ENCODE peak calls at places on chromosomes 5 and 9, in nine cellular contexts. O is NCI-H510A; Y is AG04450; A is fibroblast of the conjunctiva; F is glomerular endothelial cell; S is tibial artery; J is AG09309; P is NCI-H1436 treated with DMSO at 0.1 percent for 48 hours; M is CD4-positive, CD25-positive, alpha-beta regulatory T cell. R is an unnamed sample.

GRCh38 chr5:89190515-89191265 is 307.7 kb upstream of the MEF2C start:
- DNase-seq in O (no peak), Y (no peak), A (no peak), F (no peak), S (no peak), J (no peak), P (no peak), M (no peak), R (no peak)

GRCh38 chr9:89477811-89478583 is 19.9 kb downstream of the SEMA4D start:
- DNase-seq in O (no peak), Y (no peak), A (no peak), F (peak; percentile 65), S (no peak), J (no peak), P (no peak), M (peak; percentile 34), R (no peak)

GRCh38 chr5:151581841-151582583 is 9.1 kb downstream of the FAT2 start:
- DNase-seq in O (no peak), Y (no peak), A (no peak), F (no peak), S (no peak), J (no peak), P (no peak), M (no peak), R (no peak)

GRCh38 chr5:67902497-67902830 is 313.1 kb upstream of the PIK3R1 start:
- DNase-seq in O (no peak), Y (no peak), A (no peak), F (no peak), S (no peak), J (no peak), P (no peak), M (no peak), R (no peak)

GRCh38 chr5:139752506-139753350 is 42.9 kb upstream of the PSD2 start:
- DNase-seq in O (no peak), Y (no peak), A (no peak), F (no peak), S (no peak), J (no peak), P (no peak), M (no peak), R (no peak)

GRCh38 chr5:122738088-122738487 is 36.8 kb upstream of the SNX2 start:
- DNase-seq in O (no peak), Y (no peak), A (no peak), F (no peak), S (no peak), J (no peak), P (no peak), M (no peak), R (no peak)

GRCh38 chr5:142225141-142225540 is 99.7 kb downstream of the SPRY4 start:
- DNase-seq in O (no peak), Y (no peak), A (no peak), F (no peak), S (no peak), J (no peak), P (no peak), M (no peak), R (no peak)

GRCh38 chr9:112925058-112925641 is 34.5 kb upstream of the SLC46A2 start:
- DNase-seq in O (peak; percentile 6), Y (no peak), A (peak; percentile 9), F (no peak), S (no peak), J (no peak), P (no peak), M (no peak), R (peak; percentile 21)

GRCh38 chr5:53167836-53168235 is 58.3 kb upstream of the MOCS2 start:
- DNase-seq in O (no peak), Y (no peak), A (no peak), F (no peak), S (peak; percentile 87), J (peak; percentile 17), P (no peak), M (no peak), R (no peak)

GRCh38 chr9:131543141-131543540 is 2.2 kb upstream of the PRRT1B start:
- DNase-seq in O (no peak), Y (no peak), A (no peak), F (no peak), S (no peak), J (no peak), P (no peak), M (no peak), R (no peak)

GRCh38 chr9:19701991-19702390 is 86.8 kb downstream of the SLC24A2 start:
- DNase-seq in O (no peak), Y (no peak), A (no peak), F (no peak), S (no peak), J (no peak), P (no peak), M (no peak), R (no peak)

GRCh38 chr5:81854915-81855314 is 104.0 kb upstream of the SSBP2 start:
- DNase-seq in O (no peak), Y (no peak), A (no peak), F (no peak), S (no peak), J (no peak), P (no peak), M (no peak), R (no peak)

GRCh38 chr9:14251146-14252071 is 62.5 kb downstream of the NFIB start:
- DNase-seq in O (peak; percentile 71), Y (peak; percentile 39), A (peak; percentile 77), F (no peak), S (peak; percentile 76), J (no peak), P (no peak), M (no peak), R (peak; percentile 6)

GRCh38 chr5:10400834-10401233 is 40.8 kb upstream of the ROPN1L start:
- DNase-seq in O (no peak), Y (no peak), A (peak; percentile 42), F (no peak), S (peak; percentile 30), J (peak; percentile 56), P (no peak), M (no peak), R (no peak)

GRCh38 chr5:150107909-150108447 is 21.6 kb upstream of the CSF1R start:
- DNase-seq in O (no peak), Y (peak; percentile 27), A (peak; percentile 78), F (no peak), S (no peak), J (peak; percentile 80), P (no peak), M (no peak), R (no peak)

GRCh38 chr5:58072202-58072791 is 387.6 kb downstream of the PLK2 start:
- DNase-seq in O (no peak), Y (no peak), A (no peak), F (no peak), S (no peak), J (no peak), P (no peak), M (no peak), R (no peak)

GRCh38 chr5:89769975-89770374 is 639.6 kb downstream of the CETN3 start:
- DNase-seq in O (no peak), Y (peak; percentile 2), A (no peak), F (no peak), S (no peak), J (no peak), P (no peak), M (no peak), R (no peak)

GRCh38 chr9:91301161-91301560 is 60.6 kb downstream of the AUH start:
- DNase-seq in O (no peak), Y (no peak), A (no peak), F (no peak), S (no peak), J (no peak), P (no peak), M (no peak), R (no peak)

GRCh38 chr5:79108792-79109191 is 2.8 kb upstream of the BHMT start:
- DNase-seq in O (no peak), Y (no peak), A (no peak), F (no peak), S (no peak), J (no peak), P (no peak), M (no peak), R (no peak)

GRCh38 chr9:113386571-113387393 is 10.0 kb upstream of the HDHD3 start:
- DNase-seq in O (no peak), Y (no peak), A (no peak), F (no peak), S (no peak), J (no peak), P (no peak), M (no peak), R (no peak)

GRCh38 chr9:15357050-15357653 is 50.1 kb upstream of the TTC39B start:
- DNase-seq in O (no peak), Y (no peak), A (no peak), F (no peak), S (no peak), J (no peak), P (no peak), M (peak; percentile 20), R (no peak)

GRCh38 chr5:81016116-81016515 is 56.0 kb downstream of the RASGRF2 start:
- DNase-seq in O (no peak), Y (no peak), A (no peak), F (no peak), S (no peak), J (no peak), P (no peak), M (no peak), R (no peak)

GRCh38 chr9:124392254-124392653 is 23.0 kb downstream of the PSMB7 start:
- DNase-seq in O (no peak), Y (no peak), A (no peak), F (no peak), S (peak; percentile 26), J (no peak), P (no peak), M (no peak), R (no peak)

GRCh38 chr5:166992874-166993722 is 1298.3 kb upstream of the WWC1 start:
- DNase-seq in O (no peak), Y (no peak), A (no peak), F (no peak), S (no peak), J (no peak), P (no peak), M (no peak), R (no peak)

GRCh38 chr5:135126688-135127603 is 92.9 kb upstream of the PITX1 start:
- DNase-seq in O (no peak), Y (no peak), A (no peak), F (no peak), S (no peak), J (no peak), P (peak; percentile 28), M (no peak), R (no peak)

GRCh38 chr9:37342895-37343294 is 79.6 kb upstream of the GRHPR start:
- DNase-seq in O (no peak), Y (no peak), A (no peak), F (no peak), S (no peak), J (no peak), P (no peak), M (no peak), R (no peak)

R was measured in HuH-7.5.